ENCODE peak calls at places on chromosome 16, in nine cellular contexts. R, F, I, L, A, P, E, M and U are unnamed samples.
A peak's percentile ranks its signal among the peaks of the same experiment; 100 is the strongest.

GRCh38 chr16:49407873-49408565 is 34.4 kb downstream of the C16orf78 start:
- DNase-seq in R (peak; percentile 56), F (peak; percentile 79), I (peak; percentile 33), L (peak; percentile 64), A (peak; percentile 88), P (peak; percentile 49), E (peak; percentile 76), M (peak; percentile 85), U (peak; percentile 86)

GRCh38 chr16:15032547-15033308 is 23.1 kb downstream of the NTAN1 start:
- DNase-seq in R (peak; percentile 20), F (no peak), I (no peak), L (no peak), A (no peak), P (peak; percentile 31), E (no peak), M (no peak), U (no peak)

GRCh38 chr16:70749006-70749678 is 51.8 kb downstream of the VAC14 start:
- DNase-seq in R (no peak), F (no peak), I (no peak), L (no peak), A (no peak), P (no peak), E (no peak), M (no peak), U (no peak)

GRCh38 chr16:51497541-51498211 is 346.6 kb upstream of the SALL1 start:
- DNase-seq in R (no peak), F (no peak), I (no peak), L (no peak), A (no peak), P (no peak), E (no peak), M (no peak), U (no peak)

GRCh38 chr16:14378131-14378551 is 251.9 kb downstream of the PARN start:
- DNase-seq in R (no peak), F (no peak), I (no peak), L (no peak), A (no peak), P (peak; percentile 92), E (no peak), M (no peak), U (no peak)

GRCh38 chr16:869823-870641 is 69.5 kb upstream of the GNG13 start:
- DNase-seq in R (no peak), F (no peak), I (no peak), L (no peak), A (no peak), P (no peak), E (no peak), M (no peak), U (no peak)

GRCh38 chr16:66481081-66481942 is 54.2 kb downstream of the BEAN1 start:
- DNase-seq in R (no peak), F (no peak), I (no peak), L (no peak), A (no peak), P (no peak), E (no peak), M (no peak), U (no peak)

GRCh38 chr16:67158637-67159600 is 790 bp downstream of the TRADD start:
- DNase-seq in R (no peak), F (peak; percentile 78), I (peak; percentile 68), L (peak; percentile 77), A (no peak), P (no peak), E (peak; percentile 84), M (no peak), U (no peak)

GRCh38 chr16:59635674-59636073 is 901.6 kb upstream of the GOT2 start:
- DNase-seq in R (no peak), F (no peak), I (no peak), L (no peak), A (no peak), P (peak; percentile 65), E (no peak), M (no peak), U (no peak)

GRCh38 chr16:24497405-24497804 is 42.0 kb upstream of the RBBP6 start:
- DNase-seq in R (no peak), F (no peak), I (no peak), L (no peak), A (no peak), P (peak; percentile 8), E (no peak), M (no peak), U (no peak)

GRCh38 chr16:49345829-49346228 is 27.8 kb upstream of the C16orf78 start:
- DNase-seq in R (no peak), F (no peak), I (no peak), L (no peak), A (peak; percentile 30), P (no peak), E (peak; percentile 8), M (no peak), U (no peak)

GRCh38 chr16:68412061-68412460 is 36.2 kb downstream of the SMPD3 start:
- DNase-seq in R (no peak), F (no peak), I (no peak), L (no peak), A (no peak), P (no peak), E (no peak), M (no peak), U (no peak)

GRCh38 chr16:80151706-80152073 is 389.1 kb upstream of the DYNLRB2 start:
- DNase-seq in R (no peak), F (no peak), I (no peak), L (no peak), A (no peak), P (no peak), E (no peak), M (no peak), U (no peak)

GRCh38 chr16:78676351-78676750 is 576.9 kb downstream of the WWOX start:
- DNase-seq in R (no peak), F (no peak), I (no peak), L (no peak), A (no peak), P (no peak), E (no peak), M (no peak), U (no peak)

GRCh38 chr16:89903908-89904515 is 14.7 kb upstream of the MC1R start:
- DNase-seq in R (no peak), F (no peak), I (no peak), L (no peak), A (no peak), P (no peak), E (no peak), M (no peak), U (no peak)

GRCh38 chr16:52076332-52077115 is 470.4 kb downstream of the TOX3 start:
- DNase-seq in R (no peak), F (no peak), I (no peak), L (no peak), A (no peak), P (no peak), E (no peak), M (no peak), U (no peak)

GRCh38 chr16:593406-593805 is 3.5 kb downstream of the RAB40C start:
- DNase-seq in R (peak; percentile 48), F (no peak), I (no peak), L (no peak), A (no peak), P (no peak), E (no peak), M (no peak), U (no peak)

GRCh38 chr16:68778551-68779231 is 41.6 kb downstream of the CDH1 start:
- DNase-seq in R (peak; percentile 47), F (no peak), I (no peak), L (no peak), A (no peak), P (no peak), E (no peak), M (no peak), U (no peak)

GRCh38 chr16:50198802-50199410 is 45.8 kb downstream of the TENT4B start:
- DNase-seq in R (no peak), F (no peak), I (no peak), L (no peak), A (no peak), P (no peak), E (no peak), M (no peak), U (no peak)

GRCh38 chr16:962366-962765 is 8.4 kb downstream of the LMF1 start:
- DNase-seq in R (no peak), F (no peak), I (no peak), L (no peak), A (no peak), P (no peak), E (no peak), M (no peak), U (no peak)

GRCh38 chr16:57600048-57600835 is 28.2 kb upstream of the ADGRG1 start:
- DNase-seq in R (peak; percentile 36), F (no peak), I (no peak), L (no peak), A (peak; percentile 54), P (peak; percentile 32), E (peak; percentile 68), M (peak; percentile 33), U (peak; percentile 70)

GRCh38 chr16:56451753-56452689 is 667 bp downstream of the OGFOD1 start:
- DNase-seq in R (peak; percentile 6), F (no peak), I (no peak), L (peak; percentile 4), A (no peak), P (peak; percentile 31), E (no peak), M (peak; percentile 41), U (peak; percentile 75)